ENCODE peak calls at places on chromosomes 2 and 18, in eight cellular contexts. B is tibial artery, G is kidney, N is OCI-LY7, D is psoas muscle, X is heart left ventricle, W is right lobe of liver, P is A549. E is an unnamed sample. For H3K4me1, the result is how much of the 10 kb centered on the place peaks cover.

GRCh38 chr2:4763009-4763408 is 929.2 kb upstream of the SOX11 start:
- DNase-seq in B (no peak), D (no peak), X (no peak), W (no peak), P (peak), G (no peak), N (peak), E (no peak)

GRCh38 chr18:2547477-2548087 is 23.7 kb downstream of the METTL4 start:
- DNase-seq in D (no peak), B (no peak), G (no peak), P (peak), N (peak), W (no peak), X (no peak), E (peak)

GRCh38 chr2:156476021-156476420 is 39.8 kb downstream of the GPD2 start:
- DNase-seq in N (no peak), P (no peak), D (no peak), B (no peak), G (no peak), W (no peak), X (no peak), E (no peak)

GRCh38 chr2:118772487-118773200 is 74.8 kb downstream of the EN1 start:
- DNase-seq in B (no peak), G (no peak), D (no peak), X (no peak), P (no peak), W (no peak), N (no peak), E (no peak)

GRCh38 chr18:63828120-63828519 is 52.9 kb downstream of the SERPINB7 start:
- DNase-seq in X (no peak), B (no peak), W (no peak), N (no peak), D (no peak), G (no peak), P (no peak), E (no peak)

GRCh38 chr18:59087391-59087790 is 52.3 kb upstream of the SEC11C start:
- DNase-seq in B (no peak), X (no peak), D (no peak), P (no peak), G (no peak), N (no peak), W (no peak), E (no peak)

GRCh38 chr2:101889460-101890098 is 102.2 kb upstream of the IL1R2 start:
- DNase-seq in G (no peak), B (no peak), N (no peak), P (no peak), X (no peak), D (no peak), W (no peak), E (no peak)

GRCh38 chr2:205471776-205472175 is 210.5 kb upstream of the NRP2 start:
- DNase-seq in B (no peak), G (no peak), P (no peak), D (no peak), W (no peak), N (no peak), X (no peak), E (no peak)

GRCh38 chr18:27413495-27414401 is 228.6 kb upstream of the CHST9 start:
- DNase-seq in G (no peak), D (no peak), X (no peak), B (no peak), P (no peak), N (no peak), W (no peak), E (no peak)

GRCh38 chr18:45522371-45522770 is 92.9 kb upstream of the SLC14A2 start:
- DNase-seq in X (no peak), N (no peak), W (no peak), B (peak), P (no peak), G (peak), D (no peak), E (peak)

DNA sequence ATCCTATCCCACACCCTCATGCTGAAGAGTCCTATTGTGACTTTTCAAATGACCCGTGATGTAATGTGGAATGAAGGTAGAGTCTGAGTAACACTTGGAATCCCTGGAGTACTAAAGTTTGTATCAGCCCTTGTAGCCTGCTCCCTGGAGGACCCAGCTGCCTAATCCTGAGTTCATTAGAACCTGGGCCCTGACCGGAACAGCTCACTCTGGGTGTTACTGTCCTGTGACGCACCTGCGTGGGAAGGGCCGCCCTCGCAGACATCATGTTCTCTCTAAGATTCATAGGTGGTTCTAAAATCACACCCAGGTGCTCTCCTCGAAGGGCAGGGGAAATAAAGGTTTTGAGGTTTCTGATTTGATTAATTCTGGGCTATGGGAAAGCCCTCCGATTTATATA is 62.3 kb downstream of the NCK2 start:
- DNase-seq in G (no peak), W (no peak), B (no peak), P (no peak), D (no peak), X (no peak), N (no peak), E (no peak)
- H3K4me1 ChIP-seq in G (under half), W (under half), B (under half), P (under half), D (under half), X (half or more), N (under half), E (under half)

GRCh38 chr2:68441179-68441993 is 25.7 kb downstream of the FBXO48 start:
- DNase-seq in X (no peak), B (peak), P (peak), N (peak), G (peak), D (peak), W (peak), E (peak)

GRCh38 chr2:68447118-68447517 is 20.0 kb downstream of the FBXO48 start:
- DNase-seq in G (no peak), W (no peak), B (no peak), P (no peak), D (no peak), X (no peak), N (no peak), E (no peak)

GRCh38 chr2:68438455-68439303 is 28.4 kb downstream of the FBXO48 start:
- DNase-seq in B (no peak), P (no peak), N (no peak), X (no peak), W (no peak), D (no peak), G (no peak), E (peak)

GRCh38 chr2:68436270-68436669 is 30.8 kb downstream of the FBXO48 start:
- DNase-seq in B (no peak), N (no peak), G (no peak), X (no peak), W (no peak), D (no peak), P (no peak), E (peak)

GRCh38 chr2:68441994-68442322 is 25.1 kb downstream of the FBXO48 start:
- DNase-seq in W (no peak), X (no peak), G (no peak), P (no peak), D (no peak), N (no peak), B (no peak), E (no peak)
- TF ChIP-seq CTCF in W (no peak), X (no peak), G (no peak), P (no peak), D (no peak), N (peak), B (no peak), E (no peak)

DNA sequence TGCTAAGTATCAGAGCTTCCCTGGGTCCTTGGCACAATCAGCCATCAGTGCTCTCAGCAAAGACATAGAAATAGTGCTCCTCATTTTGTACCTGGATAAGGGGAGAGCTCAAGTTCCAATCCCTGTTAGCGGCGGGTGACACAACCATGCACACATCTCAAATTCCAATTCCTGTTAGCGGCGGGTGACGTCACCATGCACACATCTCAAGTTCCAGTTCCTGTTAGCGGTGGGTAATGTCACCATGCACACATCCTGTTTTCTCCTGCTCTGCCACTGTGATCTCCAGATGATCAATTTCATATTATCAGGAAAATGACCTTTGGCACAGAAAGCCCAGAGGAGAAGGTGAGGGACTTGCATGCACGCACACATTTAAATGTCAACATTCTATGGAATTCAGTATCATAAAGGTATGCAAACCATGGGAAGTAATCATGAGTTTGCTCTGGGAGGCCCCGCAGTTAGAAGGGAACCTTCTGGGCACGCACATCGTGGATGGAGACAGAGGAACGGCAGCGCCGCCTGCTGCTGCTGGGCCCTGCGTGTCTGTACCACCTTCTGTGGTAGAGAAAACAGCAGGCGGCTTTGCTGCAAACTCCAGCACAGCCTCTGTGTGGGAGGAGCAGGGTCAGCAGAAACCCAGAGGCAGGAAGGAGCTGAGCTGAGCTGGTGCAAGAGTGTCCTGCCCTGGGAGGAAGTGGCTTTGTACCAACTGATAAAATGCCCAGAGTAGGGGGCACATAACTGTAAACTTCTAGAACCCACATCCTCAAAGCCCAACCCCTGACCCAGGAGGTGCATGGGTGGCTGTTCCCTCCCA is 77.8 kb downstream of the MBP start:
- DNase-seq in W (peak), X (peak), D (peak), B (peak), N (peak), G (peak), P (peak), E (peak)
- H3K4me1 ChIP-seq in W (under half), X (half or more), D (half or more), B (under half), N (half or more), G (under half), P (under half), E (under half)

GRCh38 chr2:46042207-46042637 is 255.0 kb upstream of the EPAS1 start:
- DNase-seq in N (no peak), W (no peak), B (no peak), D (no peak), P (peak), X (no peak), G (no peak), E (no peak)
- TF ChIP-seq CTCF in N (no peak), W (peak), B (no peak), D (no peak), P (no peak), X (no peak), G (no peak), E (no peak)

DNA sequence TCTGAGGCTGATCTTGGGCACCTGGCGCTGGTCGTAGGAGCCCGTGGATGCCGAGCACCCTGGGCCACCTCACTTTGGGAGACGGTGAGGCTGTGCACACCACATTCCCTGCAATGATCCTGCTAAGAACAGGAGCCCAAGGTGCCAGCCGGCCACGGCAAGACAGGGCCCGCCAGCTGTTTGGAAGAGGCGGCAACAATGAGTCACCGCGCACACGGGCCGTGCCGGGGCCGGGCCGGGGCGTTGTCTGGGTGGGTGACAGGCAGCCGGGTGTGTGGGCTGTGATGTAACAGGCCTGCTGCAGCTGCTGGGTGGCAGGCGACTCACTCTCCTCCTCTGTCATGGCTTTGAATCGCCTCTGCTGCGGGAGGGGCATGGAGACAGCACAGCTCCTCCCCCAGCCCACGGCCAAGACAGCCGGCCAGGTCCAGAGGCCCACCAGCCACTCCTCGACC is 49.7 kb upstream of the ODC1 start:
- DNase-seq in G (peak), B (no peak), P (peak), N (no peak), W (peak), D (peak), X (no peak), E (no peak)
- H3K4me1 ChIP-seq in G (under half), B (under half), P (under half), N (under half), W (under half), D (under half), X (under half), E (under half)

GRCh38 chr18:50986360-50987087 is 18.7 kb downstream of the ELAC1 start:
- DNase-seq in D (no peak), P (no peak), X (no peak), N (no peak), B (no peak), G (no peak), W (no peak), E (no peak)

GRCh38 chr18:50981381-50981780 is 13.5 kb downstream of the ELAC1 start:
- DNase-seq in X (no peak), G (no peak), W (no peak), D (no peak), N (no peak), P (no peak), B (no peak), E (no peak)

GRCh38 chr18:50982086-50982801 is 14.4 kb downstream of the ELAC1 start:
- DNase-seq in X (no peak), B (no peak), W (no peak), N (no peak), G (no peak), P (no peak), D (no peak), E (no peak)

GRCh38 chr18:50987261-50987660 is 19.4 kb downstream of the ELAC1 start:
- DNase-seq in P (no peak), W (no peak), X (no peak), D (no peak), N (no peak), B (no peak), G (no peak), E (no peak)

DNA sequence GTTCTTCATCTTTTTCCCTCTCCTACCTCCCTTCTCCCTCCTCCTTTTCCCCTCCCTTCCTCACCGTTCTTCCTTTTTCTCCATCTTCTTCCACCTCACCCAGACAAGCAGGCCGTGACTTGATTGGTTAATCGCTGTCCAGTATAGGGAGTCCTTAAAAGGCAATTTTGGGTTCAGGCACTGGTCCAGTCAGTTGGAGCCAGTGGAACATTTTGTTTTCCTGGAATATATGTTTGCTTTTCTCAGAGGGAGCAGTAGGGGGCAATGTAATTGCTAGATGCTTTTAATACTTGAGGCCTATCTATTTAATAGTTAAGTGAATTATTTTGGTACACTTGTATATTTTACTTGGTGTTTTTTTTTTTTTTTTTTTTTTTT is 15.0 kb downstream of the ELAC1 start:
- DNase-seq in D (no peak), N (no peak), G (no peak), W (no peak), P (no peak), X (no peak), B (no peak), E (no peak)
- TF ChIP-seq CTCF in D (no peak), N (peak), G (no peak), W (peak), P (no peak), X (no peak), B (no peak), E (no peak)

DNA sequence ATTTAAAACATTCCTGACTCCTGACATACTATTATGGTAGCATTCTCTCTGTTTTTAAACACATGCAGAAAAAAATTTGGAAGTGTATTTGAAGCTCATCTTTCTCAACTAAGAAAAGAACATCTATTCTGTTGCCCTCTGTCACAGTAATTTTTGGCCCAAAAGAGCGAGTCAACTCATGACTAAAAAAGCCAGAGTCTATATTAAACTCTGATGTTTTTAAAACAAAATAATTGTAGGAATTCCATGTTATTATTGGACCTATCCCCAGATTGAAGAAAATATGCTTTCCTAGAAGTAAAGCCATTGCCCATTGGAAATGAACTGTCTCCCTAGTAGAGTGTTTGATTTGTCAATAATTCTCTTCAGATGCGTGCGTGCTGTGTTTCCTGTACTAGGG is 96.7 kb downstream of the CRIM1 start:
- DNase-seq in G (no peak), W (no peak), P (no peak), D (no peak), B (no peak), N (no peak), X (no peak), E (no peak)
- H3K4me1 ChIP-seq in G (under half), W (under half), P (half or more), D (half or more), B (half or more), N (under half), X (half or more), E (under half)

E was measured in cardiac muscle cell.